ENCODE peak calls at places on chromosomes 11 and 22, in ten cellular contexts. N is left ventricle myocardium inferior; Y is T-cell; J is anterior cingulate cortex; O is DMS153; V is mesendoderm; A is stimulated activated CD8-positive, alpha-beta memory T cell treated with anti-CD3 and anti-CD28 coated beads, Interleukin-15, amount 100 ng/mL, for 4 hours; L is hepatocyte; G is CD8-positive, alpha-beta memory T cell; Q is C1 segment of cervical spinal cord. S is an unnamed sample.

GRCh38 chr22:46074771-46075551 is 75.4 kb upstream of the PPARA start:
- DNase-seq in N (peak), Y (no peak), J (no peak), O (no peak), V (no peak), A (no peak), L (no peak), G (no peak), Q (no peak), S (no peak)

GRCh38 chr11:4891996-4892640 is 10.4 kb downstream of the OR51T1 start:
- DNase-seq in N (no peak), Y (no peak), J (no peak), O (no peak), V (peak), A (no peak), L (peak), G (no peak), Q (no peak), S (no peak)

GRCh38 chr22:28547132-28547842 is 132.4 kb downstream of the TTC28 start:
- DNase-seq in N (no peak), Y (no peak), J (no peak), O (no peak), V (no peak), A (no peak), L (no peak), G (no peak), Q (no peak), S (no peak)

GRCh38 chr11:84089072-84090057 is 803.2 kb upstream of the CCDC90B start:
- DNase-seq in N (no peak), Y (no peak), J (peak), O (peak), V (no peak), A (no peak), L (no peak), G (no peak), Q (peak), S (no peak)

GRCh38 chr11:65589444-65590239 is 6.0 kb downstream of the KCNK7 start:
- DNase-seq in N (no peak), Y (no peak), J (no peak), O (no peak), V (no peak), A (no peak), L (no peak), G (no peak), Q (no peak), S (no peak)

GRCh38 chr22:42079319-42080251 is at the start of gene SMDT1:
- DNase-seq in N (peak), Y (peak), J (peak), O (peak), V (peak), A (peak), L (peak), G (peak), Q (peak), S (peak)

GRCh38 chr11:111977141-111978027 is 40.2 kb downstream of the DIXDC1 start:
- DNase-seq in N (peak), Y (no peak), J (peak), O (peak), V (peak), A (no peak), L (peak), G (peak), Q (peak), S (peak)

GRCh38 chr11:2104524-2105440 is 34.4 kb downstream of the IGF2 start:
- DNase-seq in N (no peak), Y (no peak), J (no peak), O (no peak), V (no peak), A (no peak), L (no peak), G (no peak), Q (no peak), S (no peak)

GRCh38 chr11:79940976-79941735 is 500.3 kb upstream of the TENM4 start:
- DNase-seq in N (no peak), Y (no peak), J (no peak), O (no peak), V (no peak), A (no peak), L (no peak), G (no peak), Q (no peak), S (no peak)

GRCh38 chr11:44940835-44941234 is 9.8 kb downstream of the TP53I11 start:
- DNase-seq in N (no peak), Y (no peak), J (no peak), O (no peak), V (no peak), A (no peak), L (no peak), G (no peak), Q (no peak), S (no peak)